ENCODE peak calls at places on chromosomes 16 and 17, in four cellular contexts. C, B, F and D are unnamed samples.

GRCh38 chr16:31301708-31302400 is 42.1 kb downstream of the ITGAM start:
- DNase-seq in C (peak; percentile 30), B (no peak), F (no peak), D (no peak)

GRCh38 chr16:27315333-27316037 is 1.7 kb downstream of the IL4R start:
- DNase-seq in C (peak; percentile 55), B (no peak), F (no peak), D (peak; percentile 81)

GRCh38 chr17:38844261-38844757 is 9.2 kb downstream of the RPL23 start:
- DNase-seq in C (no peak), B (no peak), F (no peak), D (peak; percentile 51)

GRCh38 chr16:60123387-60124023 is 1389.4 kb upstream of the GOT2 start:
- DNase-seq in C (no peak), B (no peak), F (no peak), D (no peak)

GRCh38 chr17:8556074-8556473 is 74.5 kb downstream of the MYH10 start:
- DNase-seq in C (peak; percentile 59), B (no peak), F (no peak), D (no peak)

GRCh38 chr16:75326333-75326732 is 74.9 kb upstream of the BCAR1 start:
- DNase-seq in C (no peak), B (no peak), F (no peak), D (no peak)

GRCh38 chr16:1909661-1910231 is 8.5 kb downstream of the HS3ST6 start:
- DNase-seq in C (no peak), B (no peak), F (peak; percentile 81), D (no peak)

GRCh38 chr17:64094412-64094811 is 35.5 kb downstream of the ERN1 start:
- DNase-seq in C (no peak), B (no peak), F (no peak), D (no peak)

GRCh38 chr17:78107976-78108725 is 20.4 kb downstream of the TMC6 start:
- DNase-seq in C (no peak), B (no peak), F (no peak), D (no peak)

GRCh38 chr16:29156511-29156910 is 171.7 kb downstream of the LAT start:
- DNase-seq in C (no peak), B (no peak), F (no peak), D (no peak)

GRCh38 chr16:11236441-11236840 is 19.6 kb downstream of the SOCS1 start:
- DNase-seq in C (no peak), B (no peak), F (no peak), D (no peak)

GRCh38 chr17:28193241-28193640 is 125.8 kb upstream of the TMEM97 start:
- DNase-seq in C (no peak), B (no peak), F (no peak), D (no peak)

GRCh38 chr17:72254808-72255449 is 134.1 kb downstream of the SOX9 start:
- DNase-seq in C (no peak), B (no peak), F (no peak), D (no peak)

GRCh38 chr17:64096037-64096436 is 33.9 kb downstream of the ERN1 start:
- DNase-seq in C (no peak), B (no peak), F (no peak), D (no peak)

GRCh38 chr17:78484300-78485159 is 92.7 kb downstream of the DNAH17 start:
- DNase-seq in C (peak; percentile 58), B (no peak), F (no peak), D (no peak)

GRCh38 chr16:75750516-75750915 is 24.2 kb upstream of the CPHXL start:
- DNase-seq in C (no peak), B (no peak), F (no peak), D (no peak)

GRCh38 chr17:79469646-79470045 is 141.2 kb downstream of the RBFOX3 start:
- DNase-seq in C (no peak), B (no peak), F (no peak), D (no peak)

GRCh38 chr17:50426814-50427787 is 1.1 kb downstream of the ACSF2 start:
- DNase-seq in C (peak; percentile 84), B (no peak), F (peak; percentile 72), D (peak; percentile 78)

GRCh38 chr16:73615256-73615655 is 567.3 kb upstream of the ZFHX3 start:
- DNase-seq in C (no peak), B (no peak), F (no peak), D (no peak)

GRCh38 chr17:74737299-74738050 is 419 bp downstream of the RAB37 start:
- DNase-seq in C (peak; percentile 72), B (no peak), F (peak; percentile 85), D (peak; percentile 55)

GRCh38 chr17:63519116-63519881 is 3.9 kb upstream of the KCNH6 start:
- DNase-seq in C (no peak), B (no peak), F (peak; percentile 84), D (no peak)

GRCh38 chr16:75621170-75621477 is 2.0 kb downstream of the ADAT1 start:
- DNase-seq in C (peak; percentile 44), B (no peak), F (peak; percentile 56), D (peak; percentile 53)

GRCh38 chr17:64531955-64532371 is 25.2 kb downstream of the CEP95 start:
- DNase-seq in C (no peak), B (no peak), F (no peak), D (no peak)

GRCh38 chr16:29306953-29307597 is 99.4 kb downstream of the NPIPB11 start:
- DNase-seq in C (no peak), B (no peak), F (no peak), D (no peak)

GRCh38 chr16:11836653-11837244 is 14.6 kb downstream of the RSL1D1 start:
- DNase-seq in C (peak; percentile 16), B (no peak), F (no peak), D (no peak)

GRCh38 chr17:7249219-7249618 is 2.3 kb downstream of the CTDNEP1 start:
- DNase-seq in C (no peak), B (no peak), F (no peak), D (no peak)

GRCh38 chr17:57408064-57408811 is 151.9 kb downstream of the MSI2 start:
- DNase-seq in C (no peak), B (peak; percentile 46), F (no peak), D (peak; percentile 86)

DNA sequence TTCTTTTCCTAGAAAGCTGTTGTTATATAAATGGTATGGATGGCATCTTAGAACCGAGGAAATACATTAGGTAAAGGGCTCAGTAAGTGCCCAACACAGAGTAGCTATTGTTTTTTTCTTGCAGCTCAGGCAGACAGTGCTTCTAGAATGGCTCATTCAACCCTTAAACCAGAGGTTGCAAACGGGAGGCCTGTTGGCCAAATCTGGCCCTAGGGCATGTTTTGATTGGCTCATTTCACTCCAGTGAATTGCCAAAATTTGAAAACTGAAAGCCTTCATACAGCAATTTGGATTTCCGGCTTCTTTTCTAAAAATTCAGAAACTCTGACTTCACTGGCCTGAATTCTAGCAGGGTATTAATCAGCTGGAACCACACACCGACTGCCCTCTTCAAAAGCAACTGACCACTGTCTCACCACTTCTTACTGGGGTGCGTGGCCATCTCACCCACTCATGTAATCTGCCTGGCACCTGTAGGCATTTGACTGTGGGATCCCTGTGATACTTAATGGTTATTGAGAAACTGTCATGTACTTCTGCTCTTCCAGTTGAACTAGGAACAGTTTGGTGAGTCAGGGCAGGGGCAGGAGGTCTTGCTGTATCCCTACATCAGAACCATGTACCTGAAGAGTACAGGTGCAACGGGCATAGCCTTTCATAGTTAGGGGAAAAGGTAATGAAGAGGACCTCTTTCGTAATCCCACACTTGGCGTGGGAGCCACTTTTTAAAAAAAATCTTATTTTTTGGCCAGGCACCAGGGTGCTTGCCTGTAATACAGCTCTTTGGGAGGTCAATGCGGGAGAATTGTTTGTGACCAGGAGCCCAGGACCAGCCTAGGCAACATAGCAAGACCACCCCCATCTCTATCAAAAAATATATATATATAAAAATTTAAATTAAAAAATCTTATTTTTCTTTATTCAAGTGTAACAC is 53.6 kb upstream of the SCNN1B start:
- DNase-seq in C (no peak), B (no peak), F (no peak), D (no peak)
- TF ChIP-seq PBX3 in C (no peak), B (no peak), F (no peak), D (no peak)

DNA sequence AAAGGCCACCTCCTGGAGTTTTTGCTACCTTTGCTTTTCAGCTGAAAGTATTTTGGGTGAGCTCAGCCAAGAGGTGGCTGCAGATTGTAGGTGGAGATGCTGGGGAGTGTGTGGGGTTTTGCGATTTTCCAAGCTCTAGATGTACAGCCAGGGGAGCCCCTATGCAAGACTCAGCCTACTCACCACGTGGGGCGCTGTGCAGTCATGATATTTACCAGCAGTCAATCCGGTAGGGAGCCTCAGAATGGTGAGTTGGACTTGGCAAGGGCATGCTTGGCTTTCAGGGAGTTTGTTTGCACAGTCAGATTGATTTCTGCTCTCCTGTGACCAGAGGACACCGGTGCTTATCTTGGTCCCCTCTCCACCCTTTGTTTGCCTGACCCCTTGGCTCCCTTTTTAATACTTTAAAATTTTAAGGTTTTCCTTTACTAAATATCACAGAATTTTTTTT is 175.3 kb downstream of the UTP18 start:
- DNase-seq in C (peak; percentile 90), B (no peak), F (peak; percentile 66), D (peak; percentile 92)
- TF ChIP-seq PBX3 in C (no peak), B (no peak), F (no peak), D (no peak)

GRCh38 chr17:16007439-16007838 is 7.8 kb downstream of the TTC19 start:
- DNase-seq in C (no peak), B (no peak), F (no peak), D (no peak)
- TF ChIP-seq PBX3 in C (no peak), B (no peak), F (no peak), D (no peak)

GRCh38 chr17:35337364-35337763 is 36.1 kb downstream of the SLFN11 start:
- DNase-seq in C (no peak), B (no peak), F (no peak), D (no peak)
- TF ChIP-seq PBX3 in C (no peak), B (no peak), F (no peak), D (no peak)

GRCh38 chr17:66634193-66634592 is 200.7 kb upstream of the CACNG5 start:
- DNase-seq in C (no peak), B (no peak), F (no peak), D (no peak)

GRCh38 chr17:66632716-66633115 is 202.2 kb upstream of the CACNG5 start:
- DNase-seq in C (no peak), B (no peak), F (no peak), D (no peak)

GRCh38 chr17:66635646-66636045 is 199.3 kb upstream of the CACNG5 start:
- DNase-seq in C (no peak), B (no peak), F (no peak), D (no peak)

GRCh38 chr17:66630828-66631472 is 204.0 kb upstream of the CACNG5 start:
- DNase-seq in C (no peak), B (no peak), F (no peak), D (no peak)

GRCh38 chr17:66633322-66633965 is 201.5 kb upstream of the CACNG5 start:
- DNase-seq in C (no peak), B (no peak), F (no peak), D (no peak)
- TF ChIP-seq PBX3 in C (no peak), B (no peak), F (peak; percentile 30), D (no peak)

DNA sequence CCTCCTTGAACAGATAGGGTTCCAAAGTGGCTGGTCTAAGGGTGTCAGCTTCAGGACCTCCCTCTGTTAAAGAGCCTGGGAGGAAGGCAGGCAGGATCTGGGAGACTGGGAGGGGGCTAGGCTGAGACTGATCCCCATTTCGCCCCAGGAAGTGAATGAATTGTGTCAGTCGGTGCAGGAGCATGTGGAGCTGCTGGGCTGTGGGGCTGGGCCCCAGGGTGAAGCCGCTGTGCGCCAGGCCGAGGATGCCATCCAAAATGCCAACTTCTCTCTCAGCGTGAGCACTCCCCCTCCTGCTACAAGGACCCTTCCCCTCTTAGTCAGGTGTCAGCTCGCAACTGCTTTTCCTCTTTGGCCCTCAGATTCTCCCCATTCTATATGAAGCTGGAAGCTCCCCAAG is 6.1 kb downstream of the CARMIL2 start:
- DNase-seq in C (no peak), B (no peak), F (no peak), D (no peak)
- TF ChIP-seq PBX3 in C (no peak), B (no peak), F (no peak), D (no peak)

GRCh38 chr16:52825882-52826281 is 226.8 kb downstream of the CHD9NB start:
- DNase-seq in C (no peak), B (no peak), F (no peak), D (no peak)
- TF ChIP-seq PBX3 in C (no peak), B (no peak), F (no peak), D (no peak)

GRCh38 chr16:3180445-3180878 is 7.5 kb upstream of the OR1F1 start:
- DNase-seq in C (peak; percentile 76), B (no peak), F (no peak), D (no peak)
- TF ChIP-seq PBX3 in C (no peak), B (no peak), F (no peak), D (no peak)